ENCODE peak calls at places on chromosome 19, in seven cellular contexts. P, D, K, C, L, A and Y are unnamed samples.

GRCh38 chr19:5743640-5744039 is 23.2 kb downstream of the CATSPERD start:
- DNase-seq in P (no peak), D (no peak), K (no peak), C (no peak), L (no peak), A (no peak), Y (no peak)

GRCh38 chr19:31505596-31505910 is 156.3 kb upstream of the TSHZ3 start:
- DNase-seq in P (no peak), D (no peak), K (no peak), C (no peak), L (no peak), A (no peak), Y (no peak)

GRCh38 chr19:50668416-50669318 is 19.4 kb downstream of the C19orf81 start:
- DNase-seq in P (no peak), D (no peak), K (no peak), C (no peak), L (no peak), A (no peak), Y (no peak)

GRCh38 chr19:24073807-24074206 is 13.2 kb upstream of the ZNF254 start:
- DNase-seq in P (no peak), D (no peak), K (no peak), C (peak), L (no peak), A (no peak), Y (no peak)

GRCh38 chr19:44942067-44942571 is at the start of gene APOC4:
- DNase-seq in P (no peak), D (no peak), K (no peak), C (no peak), L (peak), A (no peak), Y (no peak)

GRCh38 chr19:7333198-7334118 is 15.3 kb upstream of the ARHGEF18 start:
- DNase-seq in P (no peak), D (no peak), K (no peak), C (no peak), L (no peak), A (peak), Y (no peak)

GRCh38 chr19:51354742-51355148 is 11.4 kb downstream of the ETFB start:
- DNase-seq in P (peak), D (no peak), K (no peak), C (no peak), L (no peak), A (no peak), Y (no peak)

GRCh38 chr19:39106201-39106600 is 19.4 kb upstream of the PAK4 start:
- DNase-seq in P (no peak), D (no peak), K (no peak), C (no peak), L (no peak), A (no peak), Y (no peak)

GRCh38 chr19:43966079-43966694 is 15.2 kb downstream of the ZNF221 start:
- DNase-seq in P (no peak), D (no peak), K (no peak), C (no peak), L (no peak), A (no peak), Y (no peak)

GRCh38 chr19:11481777-11482383 is 1.0 kb upstream of the ELAVL3 start:
- DNase-seq in P (peak), D (no peak), K (peak), C (peak), L (peak), A (peak), Y (no peak)

GRCh38 chr19:58154287-58154678 is 3.7 kb upstream of the ZNF329 start:
- DNase-seq in P (peak), D (no peak), K (no peak), C (peak), L (no peak), A (no peak), Y (peak)

GRCh38 chr19:54207908-54208783 is 7.5 kb downstream of the RPS9 start:
- DNase-seq in P (no peak), D (no peak), K (no peak), C (peak), L (peak), A (peak), Y (peak)

GRCh38 chr19:43731854-43732253 is 16.0 kb downstream of the IRGC start:
- DNase-seq in P (no peak), D (no peak), K (no peak), C (peak), L (no peak), A (no peak), Y (no peak)

GRCh38 chr19:4194353-4194752 is 11.9 kb downstream of the ANKRD24 start:
- DNase-seq in P (no peak), D (no peak), K (no peak), C (no peak), L (no peak), A (no peak), Y (no peak)

GRCh38 chr19:15288146-15288963 is 44.0 kb downstream of the BRD4 start:
- DNase-seq in P (no peak), D (no peak), K (no peak), C (peak), L (no peak), A (no peak), Y (no peak)

GRCh38 chr19:43105496-43105895 is 23.0 kb upstream of the PSG2 start:
- DNase-seq in P (no peak), D (no peak), K (no peak), C (no peak), L (no peak), A (no peak), Y (no peak)

GRCh38 chr19:12331211-12331941 is 2.1 kb downstream of the ZNF563 start:
- DNase-seq in P (no peak), D (no peak), K (peak), C (no peak), L (peak), A (no peak), Y (no peak)

GRCh38 chr19:39631178-39631577 is 24.5 kb upstream of the LGALS16 start:
- DNase-seq in P (peak), D (no peak), K (no peak), C (no peak), L (no peak), A (no peak), Y (no peak)

GRCh38 chr19:3374369-3375112 is 8.2 kb downstream of the NFIC start:
- DNase-seq in P (no peak), D (no peak), K (no peak), C (no peak), L (peak), A (no peak), Y (no peak)

GRCh38 chr19:50551713-50552187 is 16.5 kb downstream of the LRRC4B start:
- DNase-seq in P (peak), D (no peak), K (no peak), C (no peak), L (peak), A (no peak), Y (no peak)

GRCh38 chr19:18637644-18638630 is 1.1 kb downstream of the KLHL26 start:
- DNase-seq in P (peak), D (peak), K (no peak), C (peak), L (peak), A (no peak), Y (peak)

GRCh38 chr19:53947624-53948023 is 15.1 kb upstream of the CACNG8 start:
- DNase-seq in P (peak), D (peak), K (no peak), C (no peak), L (peak), A (no peak), Y (no peak)

GRCh38 chr19:12757544-12758274 is 6.1 kb downstream of the BEST2 start:
- DNase-seq in P (peak), D (peak), K (peak), C (peak), L (peak), A (peak), Y (no peak)

GRCh38 chr19:17751103-17751911 is at the start of gene FCHO1:
- DNase-seq in P (no peak), D (no peak), K (peak), C (peak), L (peak), A (no peak), Y (no peak)

GRCh38 chr19:38657633-38658222 is 10.3 kb downstream of the ACTN4 start:
- DNase-seq in P (peak), D (peak), K (no peak), C (no peak), L (no peak), A (no peak), Y (no peak)

GRCh38 chr19:55563261-55563690 is 17.4 kb downstream of the ZNF579 start:
- DNase-seq in P (no peak), D (no peak), K (no peak), C (no peak), L (no peak), A (no peak), Y (no peak)

GRCh38 chr19:28949535-28949934 is 263.4 kb downstream of the UQCRFS1 start:
- DNase-seq in P (peak), D (no peak), K (no peak), C (no peak), L (peak), A (no peak), Y (no peak)

GRCh38 chr19:31338069-31338767 is 11.0 kb downstream of the TSHZ3 start:
- DNase-seq in P (peak), D (no peak), K (no peak), C (peak), L (peak), A (no peak), Y (no peak)

GRCh38 chr19:50555447-50556235 is 12.6 kb downstream of the LRRC4B start:
- DNase-seq in P (peak), D (no peak), K (no peak), C (no peak), L (no peak), A (no peak), Y (no peak)

GRCh38 chr19:50204811-50205675 is 1.6 kb downstream of the MYH14 start:
- DNase-seq in P (peak), D (peak), K (no peak), C (no peak), L (no peak), A (peak), Y (peak)

GRCh38 chr19:18057557-18057956 is 29.2 kb downstream of the IL12RB1 start:
- DNase-seq in P (no peak), D (no peak), K (no peak), C (no peak), L (no peak), A (no peak), Y (no peak)

GRCh38 chr19:52527954-52528326 is 472 bp downstream of the ZNF808 start:
- DNase-seq in P (peak), D (no peak), K (no peak), C (peak), L (peak), A (peak), Y (no peak)

GRCh38 chr19:41353466-41354342 is at the start of gene TGFB1:
- DNase-seq in P (peak), D (peak), K (peak), C (peak), L (peak), A (peak), Y (peak)
- TF ChIP-seq POLR2AphosphoS5 in P (no peak), D (peak), K (no peak), C (peak), L (peak), A (no peak), Y (no peak)

DNA sequence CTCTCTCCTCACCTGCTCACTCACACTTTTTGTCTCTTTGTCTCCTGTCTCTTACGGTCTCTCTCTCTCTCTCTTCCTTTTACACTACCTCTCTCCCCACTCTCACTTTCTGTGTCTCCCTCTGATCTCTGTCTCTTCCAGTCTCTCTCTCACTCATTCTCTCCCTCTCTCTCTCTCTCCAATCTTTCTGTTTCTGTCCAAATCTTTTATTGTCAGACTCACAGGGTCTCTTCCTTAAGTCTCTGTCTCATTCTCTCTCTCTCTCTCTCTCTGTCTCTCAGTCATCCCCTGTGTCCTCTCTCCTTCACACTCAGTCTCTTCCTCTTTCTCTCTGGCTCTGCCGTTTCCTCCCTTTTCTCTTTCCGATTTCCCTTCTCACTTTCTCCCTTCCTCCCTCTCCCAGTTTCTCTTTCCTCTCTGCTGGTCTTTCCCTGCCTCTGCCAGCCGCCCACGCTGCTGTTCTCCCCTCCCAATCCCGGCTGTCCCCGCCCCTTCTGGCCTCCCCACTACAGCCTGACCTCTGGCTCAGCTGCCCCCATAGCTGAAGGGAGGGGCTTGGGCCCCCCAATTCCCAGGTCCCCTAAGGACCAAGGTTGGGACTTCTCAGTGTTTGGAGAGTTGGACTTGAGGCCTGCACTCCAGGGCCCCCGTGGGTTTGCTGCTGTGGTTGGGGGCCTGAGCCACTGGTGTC is at the start of gene PLEKHA4:
- DNase-seq in P (no peak), D (no peak), K (no peak), C (no peak), L (peak), A (peak), Y (peak)
- TF ChIP-seq POLR2AphosphoS5 in P (no peak), D (peak), K (no peak), C (no peak), L (no peak), A (no peak), Y (peak)

GRCh38 chr19:33374406-33374703 is 846 bp downstream of the CEBPG start:
- DNase-seq in P (no peak), D (no peak), K (no peak), C (peak), L (peak), A (peak), Y (no peak)
- TF ChIP-seq POLR2AphosphoS5 in P (no peak), D (no peak), K (no peak), C (no peak), L (no peak), A (no peak), Y (peak)

DNA sequence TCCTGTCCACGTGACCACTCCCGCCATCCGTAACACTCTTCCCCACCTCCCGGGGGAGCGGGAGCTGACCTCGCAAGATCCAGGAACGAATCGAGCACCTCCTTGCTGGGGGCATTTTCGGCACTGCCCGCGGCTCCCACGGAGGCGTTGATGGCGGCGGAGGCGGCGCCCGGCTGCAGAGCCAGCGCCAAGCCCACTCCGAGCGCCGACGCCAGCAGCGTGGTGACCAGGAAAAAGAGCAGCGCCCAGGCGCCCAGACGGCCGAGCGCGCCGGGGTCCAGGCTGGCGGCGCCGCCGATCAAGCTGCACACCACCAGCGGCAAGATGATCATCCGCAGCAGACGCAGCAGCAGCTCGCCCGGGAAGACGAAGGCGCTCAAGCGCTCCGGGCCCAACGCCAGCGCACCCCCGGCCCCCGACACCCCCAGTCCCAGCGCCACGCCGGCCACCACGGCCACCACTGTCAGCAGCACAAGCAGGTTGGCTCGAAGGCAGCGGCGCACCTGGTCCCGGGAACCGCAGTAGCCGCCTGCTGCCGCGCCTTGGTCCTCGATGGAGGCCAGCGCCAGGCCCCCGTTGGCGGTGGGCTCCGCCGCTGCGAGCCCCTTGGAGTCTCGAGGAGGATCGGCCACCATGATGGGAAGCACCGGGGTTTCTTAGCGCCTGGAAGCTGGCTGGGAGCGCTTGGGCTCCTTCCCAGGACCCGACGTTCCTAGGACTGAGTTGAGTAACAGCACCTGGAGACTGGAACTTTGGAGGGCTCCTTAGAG is 878 bp downstream of the SLC1A5 start:
- DNase-seq in P (peak), D (no peak), K (no peak), C (peak), L (peak), A (peak), Y (no peak)
- TF ChIP-seq POLR2AphosphoS5 in P (peak), D (no peak), K (no peak), C (no peak), L (no peak), A (no peak), Y (peak)

GRCh38 chr19:35397064-35397463 is 26.2 kb downstream of the GPR42 start:
- DNase-seq in P (no peak), D (no peak), K (no peak), C (no peak), L (no peak), A (no peak), Y (no peak)

GRCh38 chr19:35398570-35398969 is 27.7 kb downstream of the GPR42 start:
- DNase-seq in P (no peak), D (no peak), K (no peak), C (no peak), L (no peak), A (no peak), Y (no peak)

GRCh38 chr19:35396240-35396885 is 25.5 kb downstream of the GPR42 start:
- DNase-seq in P (no peak), D (no peak), K (no peak), C (no peak), L (no peak), A (no peak), Y (no peak)

GRCh38 chr19:35392742-35393350 is 22.0 kb downstream of the GPR42 start:
- DNase-seq in P (no peak), D (no peak), K (no peak), C (no peak), L (no peak), A (no peak), Y (no peak)

GRCh38 chr19:35395762-35396199 is 24.9 kb downstream of the GPR42 start:
- DNase-seq in P (no peak), D (no peak), K (no peak), C (no peak), L (no peak), A (no peak), Y (no peak)
- TF ChIP-seq POLR2AphosphoS5 in P (no peak), D (no peak), K (no peak), C (no peak), L (no peak), A (no peak), Y (no peak)

DNA sequence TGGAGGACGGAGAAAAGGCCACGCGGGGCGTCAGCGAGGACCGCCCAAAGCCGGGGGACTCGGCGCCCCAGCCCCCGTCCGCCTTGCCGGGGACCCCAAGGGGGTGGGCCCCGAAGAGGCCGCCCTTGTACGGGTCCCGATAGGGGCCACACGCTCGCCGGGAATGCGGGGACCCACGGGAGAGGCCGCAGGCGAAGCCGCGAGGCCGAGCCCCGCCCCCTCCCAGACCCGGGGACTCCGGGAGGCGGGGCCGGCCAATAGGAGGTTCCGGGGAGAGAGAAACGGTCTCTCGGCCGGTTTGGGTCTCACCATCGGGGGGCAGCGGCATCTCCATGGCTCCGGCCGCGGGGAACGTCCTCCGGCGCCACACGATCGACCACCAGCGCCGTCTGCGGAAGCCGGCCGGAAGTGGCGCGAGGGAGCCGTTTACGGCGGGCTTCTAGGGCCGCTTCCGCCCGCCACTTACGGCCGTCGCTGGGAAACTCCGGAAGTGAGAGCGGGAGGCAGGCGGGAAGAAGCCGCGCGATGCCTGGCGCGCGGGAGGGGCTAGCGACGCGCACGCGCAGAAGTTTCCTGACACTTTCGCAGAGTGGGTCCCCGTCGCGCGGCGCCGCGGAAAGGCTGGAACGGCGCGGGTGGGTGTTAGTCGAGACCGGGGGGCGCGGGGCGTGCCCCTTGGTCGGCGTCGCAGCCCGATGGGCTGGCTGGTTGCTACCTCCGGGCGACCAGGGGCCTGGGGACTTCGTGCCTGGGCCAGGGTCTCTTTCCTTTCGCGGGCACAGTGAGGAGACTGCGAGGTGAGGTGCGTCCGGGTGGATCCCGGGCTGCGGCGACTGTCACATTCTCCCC is at the start of gene CHERP:
- DNase-seq in P (peak), D (peak), K (peak), C (peak), L (peak), A (peak), Y (peak)
- TF ChIP-seq POLR2AphosphoS5 in P (peak), D (peak), K (peak), C (peak), L (peak), A (peak), Y (peak)